ENCODE peak calls at places on chromosomes 12 and 14, in five cellular contexts. Z is midbrain; C is activated B cell treated with CpG ODN at 0.5 μM for 24 hours; J is activated gamma-delta T cell treated with anti-CD3 and anti-CD28 coated beads, Interleukin-2, amount 50 U/mL, for 16 hours; S is Ammon's horn. V is an unnamed sample.

GRCh38 chr14:81303258-81303935 is 82.6 kb upstream of the GTF2A1 start:
- DNase-seq in S (no peak), C (no peak), J (no peak), Z (no peak), V (peak; percentile 73)

GRCh38 chr14:53668861-53669260 is 287.8 kb downstream of the BMP4 start:
- DNase-seq in C (no peak), J (no peak), Z (no peak), S (no peak), V (no peak)

GRCh38 chr12:65449400-65449799 is 170.9 kb downstream of the MSRB3 start:
- DNase-seq in S (no peak), Z (no peak), C (no peak), J (no peak), V (no peak)

GRCh38 chr14:96243785-96244184 is 12.2 kb upstream of the BDKRB1 start:
- DNase-seq in C (no peak), Z (no peak), J (no peak), S (peak; percentile 31), V (no peak)

GRCh38 chr14:73995977-73996378 is 23.1 kb downstream of the ENTPD5 start:
- DNase-seq in J (no peak), Z (no peak), S (no peak), C (no peak), V (no peak)

GRCh38 chr12:33586576-33586975 is 147.0 kb upstream of the SYT10 start:
- DNase-seq in C (no peak), J (no peak), Z (no peak), S (no peak), V (no peak)

GRCh38 chr14:36975834-36976233 is 196.6 kb downstream of the SLC25A21 start:
- DNase-seq in S (no peak), Z (no peak), C (no peak), J (no peak), V (peak; percentile 53)

GRCh38 chr14:25116607-25117006 is 66.7 kb upstream of the STXBP6 start:
- DNase-seq in Z (no peak), J (no peak), S (no peak), C (no peak), V (no peak)

GRCh38 chr12:113548467-113548866 is 76.8 kb upstream of the LHX5 start:
- DNase-seq in J (no peak), C (no peak), Z (no peak), S (no peak), V (no peak)

GRCh38 chr14:67533754-67534085 is 630 bp downstream of the PLEKHH1 start:
- DNase-seq in J (no peak), Z (peak; percentile 30), C (no peak), S (no peak), V (no peak)

GRCh38 chr14:99684356-99684952 is 356 bp downstream of the CYP46A1 start:
- DNase-seq in Z (no peak), C (no peak), S (no peak), J (no peak), V (no peak)

GRCh38 chr12:74539765-74540526 is 2.3 kb downstream of the ATXN7L3B start:
- DNase-seq in J (no peak), C (no peak), Z (no peak), S (no peak), V (peak; percentile 23)

GRCh38 chr12:40107803-40108620 is 2.1 kb upstream of the SLC2A13 start:
- DNase-seq in J (no peak), Z (no peak), C (no peak), S (no peak), V (no peak)

GRCh38 chr14:94936411-94936892 is 166.5 kb upstream of the GSC start:
- DNase-seq in S (peak; percentile 86), J (no peak), Z (peak; percentile 76), C (no peak), V (no peak)

GRCh38 chr12:6953417-6954315 is 2.5 kb downstream of the PTPN6 start:
- DNase-seq in S (peak; percentile 71), J (peak; percentile 79), Z (peak; percentile 46), C (peak; percentile 72), V (peak; percentile 95)

GRCh38 chr14:99122521-99123125 is 149.4 kb downstream of the BCL11B start:
- DNase-seq in J (no peak), Z (no peak), S (no peak), C (no peak), V (no peak)

GRCh38 chr12:39972119-39972518 is 133.8 kb downstream of the SLC2A13 start:
- DNase-seq in S (no peak), Z (no peak), C (no peak), J (no peak), V (peak; percentile 87)

GRCh38 chr12:79423560-79423959 is 267.2 kb downstream of the PAWR start:
- DNase-seq in Z (no peak), C (no peak), S (no peak), J (no peak), V (no peak)

GRCh38 chr12:77339610-77340009 is 274.2 kb upstream of the E2F7 start:
- DNase-seq in J (no peak), Z (no peak), C (no peak), S (peak; percentile 54), V (no peak)

GRCh38 chr14:48973136-48973535 is 613.0 kb downstream of the RPS29 start:
- DNase-seq in J (no peak), S (no peak), C (no peak), Z (no peak), V (no peak)

GRCh38 chr12:14473707-14474287 is 93.9 kb downstream of the PLBD1 start:
- DNase-seq in J (no peak), S (no peak), Z (no peak), C (no peak), V (peak; percentile 37)

GRCh38 chr12:130831246-130831645 is 7.8 kb downstream of the STX2 start:
- DNase-seq in C (no peak), S (no peak), Z (no peak), J (no peak), V (no peak)

GRCh38 chr12:2627343-2628191 is 167.2 kb upstream of the FKBP4 start:
- DNase-seq in J (no peak), Z (no peak), C (no peak), S (no peak), V (peak; percentile 6)

GRCh38 chr12:89064780-89065179 is 287.5 kb downstream of the DUSP6 start:
- DNase-seq in C (no peak), J (no peak), Z (no peak), S (no peak), V (no peak)

GRCh38 chr12:112419269-112420133 is 754 bp downstream of the PTPN11 start:
- DNase-seq in C (no peak), S (peak; percentile 28), Z (no peak), J (no peak), V (peak; percentile 73)

GRCh38 chr14:100740931-100741330 is 14.2 kb downstream of the DLK1 start:
- DNase-seq in C (no peak), J (no peak), Z (no peak), S (no peak), V (no peak)